ENCODE peak calls at places on chromosomes 4 and X, in seven cellular contexts. J, Y, Q, G, E, U and I are unnamed samples.

GRCh38 chr4:119035941-119036737 is 99.5 kb upstream of the MYOZ2 start:
- DNase-seq in J (no peak), E (no peak), U (no peak), G (no peak), Y (no peak), Q (no peak), I (no peak)

GRCh38 chr4:3860061-3860912 is 94.1 kb downstream of the ADRA2C start:
- DNase-seq in E (no peak), G (no peak), Q (no peak), U (no peak), J (no peak), Y (no peak), I (no peak)

GRCh38 chr4:153564630-153565525 is 98.7 kb downstream of the TMEM131L start:
- DNase-seq in G (no peak), Q (no peak), E (no peak), Y (peak), J (no peak), U (peak), I (no peak)

GRCh38 chr4:186326391-186326790 is 60.4 kb downstream of the F11 start:
- DNase-seq in E (no peak), U (no peak), Y (no peak), Q (no peak), J (no peak), G (no peak), I (no peak)

GRCh38 chr4:87270144-87270543 is 49.7 kb upstream of the KLHL8 start:
- DNase-seq in J (no peak), Q (peak), Y (no peak), U (peak), E (no peak), G (no peak), I (peak)

GRCh38 chr4:71396382-71396781 is 57.6 kb downstream of the SLC4A4 start:
- DNase-seq in J (no peak), Y (no peak), Q (no peak), G (no peak), E (no peak), U (peak), I (no peak)

GRCh38 chrX:135509885-135510284 is 10.6 kb upstream of the INTS6L start:
- DNase-seq in Q (no peak), J (no peak), Y (no peak), E (no peak), G (no peak), U (no peak), I (no peak)

GRCh38 chr4:8911311-8912088 is 39.9 kb upstream of the HMX1 start:
- DNase-seq in J (no peak), U (peak), Y (peak), E (no peak), Q (no peak), G (peak), I (no peak)

GRCh38 chr4:151315212-151315886 is 10.1 kb downstream of the SH3D19 start:
- DNase-seq in Q (no peak), G (no peak), U (no peak), Y (no peak), J (no peak), E (no peak), I (no peak)

GRCh38 chr4:169620846-169621228 is 459 bp downstream of the CLCN3 start:
- DNase-seq in G (no peak), Q (no peak), E (no peak), U (peak), Y (peak), J (no peak), I (peak)

DNA sequence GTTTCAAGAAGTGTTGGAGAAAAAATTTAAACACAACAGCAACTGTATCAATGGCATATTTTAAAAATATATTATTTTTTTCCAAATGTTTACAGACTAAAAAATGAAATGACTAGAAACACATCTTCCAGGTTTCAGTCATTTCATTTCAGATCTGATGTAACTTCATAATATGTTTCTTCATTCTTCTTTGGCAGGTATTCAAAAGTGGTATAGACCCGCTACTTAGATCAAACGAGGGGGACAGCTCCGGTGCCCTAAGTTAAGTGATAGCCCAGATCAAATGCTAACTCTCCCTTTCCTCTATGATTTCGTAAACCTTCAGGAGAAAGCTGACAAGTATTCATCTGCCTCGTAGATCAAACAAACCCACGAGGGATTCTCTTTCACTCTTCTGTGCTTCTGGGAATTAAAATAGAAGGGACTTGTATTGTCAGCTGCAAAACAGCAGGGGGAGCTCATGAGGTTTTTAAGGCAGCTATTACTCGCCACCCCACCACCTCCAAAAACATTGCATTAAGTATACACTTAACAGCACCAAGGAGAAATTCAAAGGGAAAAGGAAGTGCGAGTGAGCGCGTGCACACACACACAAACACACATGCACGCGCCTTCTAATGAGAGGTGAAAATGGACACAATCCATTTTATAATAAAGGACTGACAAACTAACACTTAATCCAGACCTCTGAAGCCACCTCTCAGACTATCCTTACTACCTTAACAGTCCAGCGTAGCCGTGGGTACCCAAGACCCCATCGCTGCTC is 21.4 kb downstream of the HELT start:
- DNase-seq in Y (peak), G (peak), E (no peak), Q (peak), J (peak), U (peak), I (peak)
- H3K4me3 ChIP-seq in Y (no peak), G (no peak), E (no peak), Q (no peak), J (no peak), U (no peak), I (no peak)

DNA sequence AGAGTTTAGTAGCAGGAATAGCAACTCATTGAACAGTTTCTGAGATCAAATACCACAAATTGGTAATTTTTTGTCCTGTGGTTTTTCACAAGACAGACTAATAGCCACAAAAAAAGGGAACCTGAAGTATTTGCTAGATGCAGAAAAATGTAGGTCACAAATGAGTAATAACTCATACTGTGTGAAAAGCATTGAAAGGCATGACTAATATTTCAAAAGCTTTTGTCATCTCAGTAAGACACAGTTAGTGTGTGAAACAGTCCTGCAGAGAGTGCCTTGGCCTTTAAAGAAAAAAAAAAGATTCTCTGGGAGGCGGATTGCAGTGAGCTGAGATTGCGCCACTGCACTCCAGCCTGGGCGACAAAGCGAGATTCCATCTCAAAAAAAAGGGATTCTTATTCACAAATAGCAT is 31.4 kb upstream of the SLC25A31 start:
- DNase-seq in E (no peak), Y (no peak), Q (no peak), U (peak), J (no peak), G (no peak), I (peak)
- H3K4me3 ChIP-seq in E (no peak), Y (no peak), Q (no peak), U (no peak), J (no peak), G (no peak), I (no peak)

DNA sequence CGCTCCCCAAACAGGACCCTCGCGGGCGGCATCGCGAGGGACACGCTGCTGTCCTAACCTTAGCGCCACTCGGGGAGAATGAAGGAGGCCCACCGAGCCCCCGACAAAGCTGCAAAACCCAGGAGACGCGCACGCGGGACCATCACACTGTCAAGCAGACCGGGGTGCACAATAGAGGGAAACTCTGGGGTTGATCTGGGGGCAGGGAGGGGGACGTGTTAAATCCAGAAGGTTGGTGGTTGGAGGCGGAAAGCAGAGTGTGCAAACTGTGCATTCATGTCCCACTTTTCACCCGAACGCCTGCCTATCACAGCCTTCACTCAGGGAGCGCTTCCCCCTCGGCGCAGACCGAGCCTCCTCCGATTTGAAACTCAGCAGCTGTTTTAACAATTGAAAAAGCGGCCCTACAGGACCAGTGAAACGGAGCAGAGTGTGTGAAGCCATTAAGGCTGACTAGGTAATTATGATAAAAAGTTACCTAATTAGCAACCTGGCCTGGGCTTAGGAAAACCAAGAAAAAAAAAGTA is 564 bp upstream of the NDNF start:
- DNase-seq in G (no peak), J (peak), E (no peak), U (no peak), Y (peak), Q (peak), I (no peak)
- H3K4me3 ChIP-seq in G (peak), J (no peak), E (peak), U (peak), Y (peak), Q (peak), I (no peak)

GRCh38 chr4:22515145-22515887 is 550 bp downstream of the ADGRA3 start:
- DNase-seq in U (peak), J (no peak), G (peak), Q (peak), Y (peak), E (peak), I (peak)

GRCh38 chr4:22512306-22512705 is 3.6 kb downstream of the ADGRA3 start:
- DNase-seq in E (no peak), Y (no peak), G (no peak), J (no peak), Q (no peak), U (peak), I (no peak)

GRCh38 chr4:22515888-22516541 is at the start of gene ADGRA3:
- DNase-seq in U (peak), E (peak), Q (peak), J (no peak), Y (peak), G (peak), I (peak)

GRCh38 chr4:22514431-22514830 is 1.4 kb downstream of the ADGRA3 start:
- DNase-seq in U (peak), J (no peak), Q (no peak), Y (no peak), E (no peak), G (no peak), I (no peak)

DNA sequence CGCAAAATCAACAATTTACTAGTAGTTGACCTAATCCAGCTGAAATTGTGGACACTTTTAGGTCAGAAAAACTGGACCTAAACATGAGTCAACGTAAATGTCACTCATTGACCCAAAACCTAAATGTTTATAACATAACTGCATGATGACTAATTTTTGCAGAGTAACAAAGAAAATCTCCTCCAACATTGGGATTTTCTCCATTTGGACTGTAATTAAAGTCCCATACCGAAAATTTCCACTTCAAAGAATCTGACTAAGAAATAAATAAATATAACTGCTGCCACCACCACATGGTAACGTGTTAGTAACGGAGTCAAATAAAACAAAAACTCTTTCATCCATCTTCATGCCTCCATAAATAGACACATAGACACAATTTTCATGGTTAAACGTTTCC is 1.9 kb downstream of the ADGRA3 start:
- DNase-seq in E (no peak), U (peak), G (no peak), J (no peak), Y (no peak), Q (no peak), I (no peak)
- H3K4me3 ChIP-seq in E (no peak), U (peak), G (no peak), J (no peak), Y (peak), Q (peak), I (peak)

GRCh38 chr4:6271206-6271605 is 1.6 kb downstream of the WFS1 start:
- DNase-seq in U (no peak), Y (no peak), Q (no peak), J (no peak), G (no peak), E (no peak), I (no peak)
- H3K4me3 ChIP-seq in U (no peak), Y (no peak), Q (peak), J (no peak), G (peak), E (peak), I (no peak)